ENCODE peak calls at places on chromosomes 13 and 19, in nine cellular contexts. S is foreskin fibroblast, A is fibroblast of mammary gland, M is endodermal cell, N is fibroblast of pulmonary artery, W is A549, P is pancreas, G is mucosa of descending colon, B is tibial nerve. K is an unnamed sample.

GRCh38 chr13:113539822-113540221 is 44.7 kb upstream of the TFDP1 start:
- DNase-seq in S (peak), A (peak), M (no peak), N (no peak), W (no peak), P (no peak), G (no peak), B (no peak), K (no peak)

GRCh38 chr13:46735425-46735824 is 61.5 kb downstream of the ESD start:
- DNase-seq in S (no peak), A (no peak), M (no peak), N (no peak), W (no peak), P (no peak), G (no peak), B (no peak), K (no peak)

GRCh38 chr13:101116826-101117225 is 299.5 kb downstream of the NALCN start:
- DNase-seq in S (no peak), A (no peak), M (peak), N (no peak), W (no peak), P (no peak), G (no peak), B (no peak), K (no peak)

GRCh38 chr13:21071015-21071414 is 9.6 kb upstream of the LATS2 start:
- DNase-seq in S (no peak), A (no peak), M (no peak), N (no peak), W (no peak), P (no peak), G (no peak), B (no peak), K (no peak)

GRCh38 chr13:98436379-98436909 is 140.5 kb downstream of the STK24 start:
- DNase-seq in S (no peak), A (no peak), M (no peak), N (no peak), W (no peak), P (no peak), G (no peak), B (no peak), K (no peak)

GRCh38 chr13:95624020-95624419 is 20.5 kb downstream of the DZIP1 start:
- DNase-seq in S (peak), A (peak), M (peak), N (peak), W (peak), P (no peak), G (no peak), B (no peak), K (no peak)

GRCh38 chr19:48837586-48838191 is 1.4 kb upstream of the HSD17B14 start:
- DNase-seq in S (no peak), A (no peak), M (peak), N (no peak), W (no peak), P (no peak), G (no peak), B (no peak), K (no peak)

GRCh38 chr13:112648101-112648500 is 41.7 kb upstream of the ATP11A start:
- DNase-seq in S (no peak), A (no peak), M (peak), N (no peak), W (no peak), P (no peak), G (no peak), B (no peak), K (no peak)

GRCh38 chr19:38513762-38514167 is 80.3 kb downstream of the RYR1 start:
- DNase-seq in S (no peak), A (no peak), M (no peak), N (no peak), W (no peak), P (no peak), G (no peak), B (no peak), K (no peak)

GRCh38 chr13:32889986-32890565 is 126.1 kb upstream of the KL start:
- DNase-seq in S (no peak), A (no peak), M (no peak), N (no peak), W (no peak), P (no peak), G (no peak), B (no peak), K (no peak)

GRCh38 chr13:34750078-34750703 is 191.9 kb upstream of the NBEA start:
- DNase-seq in S (no peak), A (no peak), M (peak), N (peak), W (no peak), P (peak), G (no peak), B (no peak), K (no peak)

GRCh38 chr19:48617146-48617937 is 1.6 kb downstream of the RPL18 start:
- DNase-seq in S (no peak), A (no peak), M (peak), N (no peak), W (no peak), P (peak), G (peak), B (no peak), K (no peak)

GRCh38 chr13:53783466-53783865 is 754.9 kb downstream of the OLFM4 start:
- DNase-seq in S (no peak), A (no peak), M (peak), N (no peak), W (no peak), P (peak), G (no peak), B (no peak), K (no peak)

GRCh38 chr13:21668665-21669599 is 1.9 kb upstream of the FGF9 start:
- DNase-seq in S (no peak), A (peak), M (peak), N (peak), W (no peak), P (no peak), G (peak), B (no peak), K (no peak)

DNA sequence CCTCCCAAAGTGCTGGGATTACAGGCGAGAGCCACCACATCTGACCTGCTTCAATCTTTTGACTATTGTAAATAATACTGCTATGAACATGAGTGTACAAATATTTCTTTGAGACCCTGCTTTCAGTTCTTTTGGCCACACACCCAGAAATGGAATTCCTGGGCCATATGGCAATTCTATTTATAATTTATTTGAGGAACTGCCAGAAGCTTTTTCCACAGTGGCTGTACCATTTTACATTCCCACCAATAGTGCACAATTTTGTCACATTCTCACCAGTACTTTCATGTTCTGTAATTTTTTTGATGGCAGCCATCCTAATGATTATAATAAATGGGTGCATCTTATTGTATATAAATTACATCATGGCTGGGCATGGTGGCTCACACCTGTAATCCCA is 13.7 kb upstream of the FCER2 start:
- DNase-seq in S (no peak), A (no peak), M (no peak), N (no peak), W (no peak), P (no peak), G (no peak), B (no peak), K (no peak)
- TF ChIP-seq CTCF in S (no peak), A (no peak), M (no peak), N (no peak), W (no peak), P (no peak), G (no peak), B (no peak), K (no peak)

DNA sequence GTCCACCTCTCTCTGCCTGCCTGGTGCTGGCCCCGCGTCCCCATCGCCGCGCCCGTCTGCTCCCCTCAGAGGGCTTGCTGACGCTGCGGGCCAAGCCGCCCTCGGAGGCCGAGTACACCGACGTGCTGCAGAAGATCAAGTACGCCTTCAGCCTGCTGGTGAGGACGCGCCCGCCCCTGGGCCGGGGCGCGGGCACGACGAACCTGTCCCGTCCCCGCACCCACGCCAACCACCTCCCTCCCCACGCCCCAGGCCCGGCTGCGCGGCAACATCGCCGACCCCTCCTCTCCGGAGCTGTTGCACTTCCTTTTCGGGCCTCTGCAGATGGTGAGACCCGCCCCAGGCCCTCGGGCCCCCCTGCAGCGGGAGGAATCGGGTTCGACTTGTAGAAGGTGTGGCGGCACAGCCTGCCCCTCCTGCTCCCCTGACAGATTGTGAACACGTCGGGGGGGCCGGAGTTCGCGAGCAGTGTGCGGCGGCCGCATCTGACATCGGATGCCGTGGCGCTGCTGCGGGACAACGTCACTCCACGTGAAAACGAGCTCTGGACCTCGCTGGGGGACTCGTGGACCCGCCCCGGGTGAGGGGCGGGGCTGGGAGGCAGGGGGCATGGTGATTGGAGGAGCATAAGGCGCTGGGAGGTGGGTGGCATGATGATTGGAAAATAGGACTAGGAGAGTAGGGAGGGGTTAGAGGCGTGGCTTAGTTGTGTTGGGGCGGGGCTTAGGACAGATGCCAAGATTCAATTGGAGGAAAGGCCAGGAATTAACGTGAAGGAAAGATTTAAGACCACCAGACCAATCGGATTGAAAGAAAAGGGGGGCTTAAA is 6.6 kb downstream of the EPS8L1 start:
- DNase-seq in S (peak), A (peak), M (peak), N (peak), W (peak), P (no peak), G (peak), B (no peak), K (no peak)
- H3K4me3 ChIP-seq in S (no peak), A (no peak), M (no peak), N (peak), W (no peak), P (no peak), G (no peak), B (peak), K (peak)

GRCh38 chr19:13930402-13930801 is 7.8 kb downstream of the PODNL1 start:
- DNase-seq in S (no peak), A (no peak), M (no peak), N (no peak), W (no peak), P (no peak), G (no peak), B (no peak), K (no peak)

GRCh38 chr19:13929340-13929739 is 8.9 kb downstream of the PODNL1 start:
- DNase-seq in S (no peak), A (no peak), M (no peak), N (no peak), W (no peak), P (no peak), G (no peak), B (no peak), K (no peak)

GRCh38 chr19:13932911-13933393 is 5.3 kb downstream of the PODNL1 start:
- DNase-seq in S (no peak), A (no peak), M (no peak), N (no peak), W (no peak), P (peak), G (no peak), B (no peak), K (no peak)

GRCh38 chr19:13929956-13930355 is 8.3 kb downstream of the PODNL1 start:
- DNase-seq in S (no peak), A (no peak), M (no peak), N (no peak), W (no peak), P (no peak), G (no peak), B (no peak), K (no peak)

DNA sequence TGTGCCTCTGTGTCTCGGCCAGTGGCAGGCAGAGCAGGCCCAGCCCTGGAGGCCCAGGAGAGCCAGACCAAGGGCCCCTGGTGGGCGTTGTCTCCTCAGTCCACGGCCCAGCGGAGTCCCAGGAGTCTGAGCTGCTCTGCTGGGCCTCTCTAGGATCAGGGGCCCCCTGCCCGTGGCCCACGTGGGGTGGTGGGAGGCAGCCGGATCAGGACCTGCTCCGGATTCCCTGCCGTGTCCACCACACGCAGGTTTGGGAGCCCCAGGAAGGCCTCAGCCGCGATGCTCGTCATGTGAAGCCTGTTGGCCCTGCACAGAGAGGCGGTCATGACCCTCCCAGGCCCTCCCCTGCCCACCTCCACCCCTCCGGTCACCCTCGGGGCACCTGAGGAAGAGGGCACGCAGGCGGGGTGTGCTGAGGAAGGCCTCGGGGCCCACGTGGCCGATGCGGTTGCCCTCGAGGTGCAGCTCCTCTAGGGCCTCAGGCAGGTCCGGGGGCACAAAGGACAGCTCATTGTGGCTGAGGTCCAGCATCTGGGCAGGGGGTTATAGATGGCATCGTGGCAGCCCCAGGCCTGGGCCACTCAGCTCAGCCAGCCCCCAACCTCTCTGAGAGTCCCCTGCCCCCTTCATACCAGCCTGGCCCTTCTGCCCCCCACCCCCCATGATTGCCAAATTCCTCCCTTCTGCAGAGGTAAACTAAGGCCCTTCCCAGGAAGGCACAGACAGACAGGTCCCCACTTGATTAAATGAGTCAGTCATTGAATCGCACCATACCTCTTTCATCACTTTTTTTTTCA is 6.4 kb downstream of the PODNL1 start:
- DNase-seq in S (no peak), A (no peak), M (no peak), N (no peak), W (no peak), P (no peak), G (no peak), B (no peak), K (no peak)
- TF ChIP-seq CTCF in S (no peak), A (no peak), M (no peak), N (no peak), W (no peak), P (no peak), G (no peak), B (no peak), K (no peak)

DNA sequence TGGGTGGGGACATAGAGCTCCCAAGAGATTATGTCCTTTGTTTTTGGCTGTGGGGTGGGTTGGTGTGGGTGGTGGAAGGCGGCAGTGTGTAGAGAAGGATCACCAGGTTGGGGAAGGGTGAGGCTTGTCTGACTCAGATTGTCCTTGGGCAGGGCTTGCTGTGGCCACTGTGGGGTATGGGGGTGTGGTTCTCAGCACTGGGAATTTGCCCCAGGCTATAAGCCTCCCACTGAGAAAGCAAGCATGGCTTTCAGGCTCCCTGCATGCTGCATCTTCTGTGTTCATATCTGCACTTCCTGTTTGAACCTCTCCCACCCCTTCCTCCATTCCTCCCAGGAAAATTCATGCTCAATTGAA is 34.9 kb downstream of the DNAJC15 start:
- DNase-seq in S (peak), A (peak), M (peak), N (peak), W (peak), P (no peak), G (peak), B (no peak), K (peak)
- H3K4me3 ChIP-seq in S (no peak), A (no peak), M (peak), N (no peak), W (no peak), P (no peak), G (no peak), B (no peak), K (no peak)

GRCh38 chr13:38582133-38582532 is 104.7 kb upstream of the FREM2 start:
- DNase-seq in S (peak), A (peak), M (no peak), N (peak), W (peak), P (no peak), G (no peak), B (peak), K (no peak)

GRCh38 chr13:38575427-38575826 is 111.5 kb upstream of the FREM2 start:
- DNase-seq in S (no peak), A (no peak), M (no peak), N (no peak), W (no peak), P (no peak), G (no peak), B (no peak), K (no peak)

GRCh38 chr13:38577048-38577447 is 109.8 kb upstream of the FREM2 start:
- DNase-seq in S (no peak), A (peak), M (no peak), N (peak), W (no peak), P (no peak), G (no peak), B (no peak), K (no peak)
- TF ChIP-seq CTCF in S (no peak), A (no peak), M (peak), N (peak), W (no peak), P (no peak), G (no peak), B (no peak), K (no peak)

DNA sequence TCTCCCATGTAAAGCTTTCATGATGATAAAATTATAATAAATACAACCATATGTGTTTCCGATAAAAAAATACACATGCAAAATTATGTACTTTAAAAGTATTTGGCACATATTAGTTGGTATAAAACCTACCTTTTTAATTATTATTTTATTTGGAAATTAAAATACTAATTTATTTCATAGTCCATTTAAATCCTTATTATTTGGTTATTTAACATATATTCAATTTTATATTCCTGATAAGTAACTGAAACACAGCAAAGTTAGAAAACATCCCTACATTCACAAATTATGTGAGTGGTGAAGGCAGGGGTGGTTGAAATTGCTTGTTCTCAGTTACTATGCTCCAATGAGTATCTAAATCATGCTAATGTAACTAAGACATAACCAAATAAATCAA is 920.5 kb downstream of the SLITRK1 start:
- DNase-seq in S (no peak), A (no peak), M (no peak), N (no peak), W (no peak), P (no peak), G (no peak), B (no peak), K (no peak)
- H3K4me3 ChIP-seq in S (no peak), A (no peak), M (no peak), N (no peak), W (no peak), P (no peak), G (no peak), B (no peak), K (no peak)

GRCh38 chr13:43908156-43909126 is 28.7 kb downstream of the LACC1 start:
- DNase-seq in S (peak), A (peak), M (no peak), N (peak), W (peak), P (no peak), G (no peak), B (peak), K (peak)
- TF ChIP-seq CTCF in S (peak), A (peak), M (peak), N (peak), W (peak), P (peak), G (no peak), B (peak), K (peak)

GRCh38 chr19:58346961-58347929 is 6.0 kb downstream of the A1BG start:
- DNase-seq in S (peak), A (peak), M (peak), N (peak), W (peak), P (peak), G (peak), B (peak), K (no peak)
- H3K4me3 ChIP-seq in S (peak), A (peak), M (peak), N (peak), W (peak), P (peak), G (peak), B (peak), K (peak)